ENCODE peak calls at places on chromosomes 3 and 15, in six cellular contexts. G is breast epithelium, V is gastrocnemius medialis, M is tibial nerve, I is esophagus muscularis mucosa, J is stomach. A is an unnamed sample.

GRCh38 chr3:52245322-52246263 is at the start of gene PPM1M:
- DNase-seq in G (no peak), V (peak), M (no peak), I (no peak), J (peak), A (peak)

GRCh38 chr15:85598203-85598602 is 196.5 kb downstream of the KLHL25 start:
- DNase-seq in G (no peak), V (no peak), M (no peak), I (no peak), J (no peak), A (no peak)

GRCh38 chr3:47578119-47578630 is 490 bp downstream of the CSPG5 start:
- DNase-seq in G (no peak), V (peak), M (no peak), I (no peak), J (peak), A (no peak)

GRCh38 chr3:159787794-159788205 is 200.8 kb upstream of the IL12A start:
- DNase-seq in G (no peak), V (no peak), M (no peak), I (no peak), J (no peak), A (no peak)

GRCh38 chr3:165803471-165803870 is 33.8 kb downstream of the BCHE start:
- DNase-seq in G (no peak), V (no peak), M (no peak), I (no peak), J (no peak), A (no peak)

GRCh38 chr15:86611392-86612040 is 531.8 kb downstream of the AGBL1 start:
- DNase-seq in G (no peak), V (peak), M (no peak), I (no peak), J (no peak), A (no peak)

GRCh38 chr3:1406250-1406649 is 313.4 kb downstream of the CNTN6 start:
- DNase-seq in G (no peak), V (no peak), M (no peak), I (no peak), J (no peak), A (no peak)

GRCh38 chr15:57245130-57245529 is 131.2 kb upstream of the CGNL1 start:
- DNase-seq in G (no peak), V (no peak), M (no peak), I (no peak), J (no peak), A (no peak)

GRCh38 chr3:148090156-148090555 is 607.5 kb upstream of the AGTR1 start:
- DNase-seq in G (no peak), V (no peak), M (no peak), I (no peak), J (no peak), A (no peak)

GRCh38 chr15:29400701-29401100 is 131.1 kb upstream of the NSMCE3 start:
- DNase-seq in G (no peak), V (no peak), M (no peak), I (no peak), J (no peak), A (no peak)

GRCh38 chr3:25432191-25432720 is 4.2 kb downstream of the RARB start:
- DNase-seq in G (no peak), V (no peak), M (no peak), I (no peak), J (no peak), A (no peak)

GRCh38 chr3:134976948-134977347 is 181.9 kb downstream of the EPHB1 start:
- DNase-seq in G (no peak), V (no peak), M (no peak), I (no peak), J (no peak), A (no peak)

GRCh38 chr15:58734859-58735258 is 14.6 kb downstream of the ADAM10 start:
- DNase-seq in G (no peak), V (no peak), M (no peak), I (no peak), J (no peak), A (no peak)

GRCh38 chr3:11530153-11530721 is 113.5 kb downstream of the VGLL4 start:
- DNase-seq in G (no peak), V (peak), M (no peak), I (no peak), J (no peak), A (peak)

GRCh38 chr15:58512522-58512921 is 80.7 kb downstream of the LIPC start:
- DNase-seq in G (no peak), V (no peak), M (no peak), I (no peak), J (no peak), A (no peak)

GRCh38 chr3:169666501-169667379 is 3.2 kb upstream of the MECOM start:
- DNase-seq in G (no peak), V (no peak), M (no peak), I (no peak), J (peak), A (no peak)

GRCh38 chr3:4504340-4505261 is 11.5 kb downstream of the ITPR1 start:
- DNase-seq in G (no peak), V (no peak), M (no peak), I (no peak), J (no peak), A (no peak)

GRCh38 chr3:71254251-71254650 is 329.3 kb downstream of the FOXP1 start:
- DNase-seq in G (no peak), V (no peak), M (no peak), I (no peak), J (peak), A (no peak)

GRCh38 chr3:119015942-119016341 is 18.7 kb downstream of the IGSF11 start:
- DNase-seq in G (no peak), V (no peak), M (no peak), I (no peak), J (no peak), A (no peak)

GRCh38 chr3:8970971-8971589 is 7.8 kb upstream of the RAD18 start:
- DNase-seq in G (peak), V (peak), M (peak), I (peak), J (peak), A (no peak)

GRCh38 chr3:39255503-39256325 is 24.1 kb downstream of the CX3CR1 start:
- DNase-seq in G (no peak), V (no peak), M (no peak), I (no peak), J (no peak), A (no peak)

GRCh38 chr3:161251716-161252115 is 30.6 kb downstream of the NMD3 start:
- DNase-seq in G (no peak), V (no peak), M (no peak), I (no peak), J (no peak), A (no peak)

GRCh38 chr3:195450731-195451229 is 8.0 kb upstream of the ACAP2 start:
- DNase-seq in G (no peak), V (peak), M (no peak), I (no peak), J (no peak), A (no peak)

GRCh38 chr3:132318451-132318850 is 1.2 kb downstream of the ACP3 start:
- DNase-seq in G (no peak), V (no peak), M (no peak), I (no peak), J (no peak), A (no peak)

GRCh38 chr3:48463703-48464102 is 17.2 kb downstream of the ATRIP start:
- DNase-seq in G (no peak), V (no peak), M (no peak), I (no peak), J (no peak), A (no peak)

GRCh38 chr15:100468265-100468664 is 60.5 kb downstream of the CERS3 start:
- DNase-seq in G (no peak), V (no peak), M (no peak), I (no peak), J (no peak), A (no peak)

GRCh38 chr3:78736863-78737262 is 1030.9 kb downstream of the ROBO1 start:
- DNase-seq in G (no peak), V (no peak), M (no peak), I (no peak), J (no peak), A (no peak)

GRCh38 chr3:100411091-100411982 is 10.0 kb downstream of the LNP1 start:
- DNase-seq in G (no peak), V (no peak), M (no peak), I (no peak), J (no peak), A (no peak)

GRCh38 chr15:66163553-66163952 is 90.0 kb downstream of the MEGF11 start:
- DNase-seq in G (no peak), V (no peak), M (no peak), I (no peak), J (no peak), A (no peak)

GRCh38 chr3:177190701-177191100 is 6.6 kb downstream of the TBL1XR1 start:
- DNase-seq in G (no peak), V (no peak), M (no peak), I (no peak), J (no peak), A (no peak)

DNA sequence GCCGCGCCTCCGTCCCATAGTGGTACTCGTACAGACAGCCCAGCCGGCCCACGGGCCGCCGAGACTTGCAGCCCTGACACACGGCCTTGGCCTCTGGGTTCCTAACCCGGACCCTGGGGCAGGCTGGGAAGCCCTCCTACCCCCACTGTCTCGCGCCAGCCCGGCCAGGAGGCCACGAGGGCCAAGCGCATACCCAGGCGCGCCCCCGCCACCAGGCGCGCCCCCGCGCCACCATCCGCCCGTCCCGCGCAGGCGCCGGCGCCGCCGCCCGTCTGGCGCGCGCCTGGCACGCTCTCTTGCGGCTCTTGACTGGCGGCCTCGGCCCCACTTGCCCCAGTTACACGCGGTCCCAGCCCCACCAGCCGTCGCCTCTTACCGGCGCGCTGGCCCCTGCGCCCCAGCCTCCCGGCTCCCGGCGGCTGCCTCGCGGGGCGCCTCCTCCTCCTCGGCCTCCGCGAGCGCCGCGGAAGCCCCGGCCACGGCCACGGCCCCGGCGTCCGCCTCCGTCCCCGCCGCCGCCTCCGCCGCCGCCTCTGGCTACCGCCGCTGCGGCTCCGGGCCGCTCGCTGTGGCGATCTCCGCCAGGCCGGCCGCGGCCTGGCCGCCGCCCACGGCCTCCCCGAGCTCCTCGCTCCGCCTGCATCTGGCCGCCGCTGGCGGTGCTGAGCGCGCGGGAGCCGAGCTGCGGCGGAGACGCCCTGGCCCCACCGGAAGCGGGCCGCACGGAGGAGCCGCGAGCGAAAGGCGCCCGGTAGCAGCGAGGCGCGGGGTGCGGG is 412 bp downstream of the AVEN start:
- DNase-seq in G (no peak), V (peak), M (peak), I (peak), J (peak), A (peak)
- TF ChIP-seq POLR2A in G (no peak), V (peak), M (peak), I (no peak), J (no peak), A (no peak)

DNA sequence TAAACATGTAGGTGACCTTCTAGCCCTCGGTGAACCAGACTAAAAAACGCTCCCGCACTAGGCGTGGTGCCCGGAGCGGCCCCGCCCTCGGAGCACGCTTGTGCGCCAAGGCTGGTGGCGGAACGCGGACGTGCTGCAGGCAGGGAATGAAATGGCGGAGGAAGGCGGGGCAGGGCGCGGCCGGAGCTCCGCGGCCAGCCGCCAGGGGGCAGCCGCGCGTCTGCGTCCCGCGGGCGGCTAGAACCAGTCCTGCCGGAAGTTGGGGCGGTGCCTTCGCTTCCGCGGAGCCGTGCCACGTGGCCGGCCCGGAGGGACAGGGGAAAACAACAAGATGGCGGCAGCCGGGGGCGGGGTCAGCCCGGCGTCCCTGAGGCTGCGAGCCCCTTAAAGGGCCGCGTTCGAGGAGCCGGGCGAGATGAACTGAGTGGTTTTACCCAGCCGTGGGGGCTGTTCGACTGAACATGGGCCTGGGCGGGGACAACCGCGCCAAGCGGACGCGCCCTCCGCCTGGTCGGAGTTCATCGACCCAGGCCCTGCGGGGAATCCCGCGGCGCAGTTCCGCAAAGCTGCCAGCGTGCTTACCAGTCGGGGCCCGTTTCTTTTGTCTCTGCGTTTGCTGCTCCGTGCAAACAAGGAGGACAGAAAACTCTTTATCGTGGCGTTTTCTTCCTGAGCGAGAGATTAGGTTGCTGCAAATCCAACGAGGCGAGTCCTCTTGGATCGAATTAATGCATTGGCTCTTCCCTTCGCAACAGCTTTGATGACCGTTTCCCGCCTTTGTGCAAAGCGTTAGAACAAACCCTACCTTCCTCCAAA is 90.9 kb upstream of the CHD2 start:
- DNase-seq in G (peak), V (peak), M (peak), I (peak), J (peak), A (peak)
- TF ChIP-seq POLR2A in G (peak), V (peak), M (peak), I (peak), J (no peak), A (peak)

GRCh38 chr3:149751551-149751950 is 738 bp downstream of the COMMD2 start:
- DNase-seq in G (no peak), V (no peak), M (no peak), I (no peak), J (no peak), A (no peak)

GRCh38 chr3:149753717-149754116 is 1.4 kb upstream of the COMMD2 start:
- DNase-seq in G (no peak), V (no peak), M (no peak), I (no peak), J (no peak), A (no peak)

GRCh38 chr3:149752788-149753136 is 473 bp upstream of the COMMD2 start:
- DNase-seq in G (no peak), V (no peak), M (no peak), I (no peak), J (no peak), A (no peak)

GRCh38 chr3:149752051-149752787 is at the start of gene COMMD2:
- DNase-seq in G (peak), V (peak), M (peak), I (peak), J (peak), A (peak)
- TF ChIP-seq POLR2A in G (peak), V (peak), M (peak), I (no peak), J (no peak), A (peak)

GRCh38 chr3:42772670-42773408 is at the start of gene CCDC13:
- DNase-seq in G (peak), V (peak), M (peak), I (peak), J (peak), A (peak)
- TF ChIP-seq POLR2A in G (no peak), V (no peak), M (peak), I (no peak), J (no peak), A (peak)

GRCh38 chr3:128343287-128344045 is 123.2 kb downstream of the DNAJB8 start:
- DNase-seq in G (no peak), V (no peak), M (no peak), I (no peak), J (peak), A (no peak)
- TF ChIP-seq POLR2A in G (no peak), V (no peak), M (no peak), I (no peak), J (no peak), A (no peak)

A was measured in suprapubic skin.